ENCODE peak calls at places on chromosomes 11 and 22, in five cellular contexts. O is ascending aorta, G is endothelial cell of umbilical vein, N is HCT116, B is A549. W is an unnamed sample. For H3K9me3, the result is how much of the 10 kb centered on the place peaks cover.

GRCh38 chr22:17205432-17205831 is 13.8 kb downstream of the ADA2 start:
- DNase-seq in O (no peak), G (no peak), N (no peak), B (no peak), W (no peak)

GRCh38 chr11:93783767-93784151 is 323 bp upstream of the MED17 start:
- DNase-seq in O (no peak), G (no peak), N (no peak), B (no peak), W (no peak)

GRCh38 chr11:90204832-90205646 is 17.8 kb downstream of the CHORDC1 start:
- DNase-seq in O (no peak), G (peak), N (peak), B (peak), W (peak)

GRCh38 chr22:46336119-46337078 is 885 bp downstream of the TRMU start:
- DNase-seq in O (no peak), G (peak), N (no peak), B (no peak), W (peak)

GRCh38 chr11:72676874-72677341 is 2.7 kb upstream of the PDE2A start:
- DNase-seq in O (no peak), G (peak), N (no peak), B (peak), W (peak)

GRCh38 chr11:32580967-32581366 is 2.7 kb upstream of the EIF3M start:
- DNase-seq in O (no peak), G (no peak), N (no peak), B (no peak), W (no peak)

GRCh38 chr11:134515081-134515960 is 103.3 kb upstream of the B3GAT1 start:
- DNase-seq in O (peak), G (no peak), N (no peak), B (no peak), W (no peak)

GRCh38 chr11:9752091-9752490 is 88.2 kb downstream of the SWAP70 start:
- DNase-seq in O (no peak), G (no peak), N (no peak), B (no peak), W (no peak)

DNA sequence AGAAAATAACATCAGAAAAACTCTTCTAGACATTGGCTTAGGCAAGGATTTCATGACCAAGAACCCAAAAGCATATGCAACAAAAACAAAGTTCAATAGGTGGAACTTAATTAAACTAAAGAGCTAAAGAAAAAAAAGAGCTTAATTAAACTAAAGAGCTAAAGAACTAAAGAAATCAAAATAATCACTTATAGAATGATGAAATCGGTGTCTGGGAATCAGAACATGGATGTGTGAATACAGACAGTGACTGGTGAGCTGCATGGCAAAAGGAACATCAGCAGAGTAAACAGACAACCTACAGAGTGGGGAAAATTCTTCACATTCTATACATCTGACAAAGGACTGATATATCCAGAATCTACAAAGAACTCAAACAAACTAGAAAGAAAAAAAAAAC is 41.4 kb downstream of the ZNF280B start:
- DNase-seq in O (no peak), G (no peak), N (no peak), B (no peak), W (no peak)
- H3K4me3 ChIP-seq in O (no peak), G (no peak), N (no peak), B (no peak), W (no peak)

GRCh38 chr22:27028093-27028492 is 370.7 kb downstream of the MIAT start:
- DNase-seq in O (no peak), G (no peak), N (no peak), B (no peak), W (no peak)

GRCh38 chr22:27029584-27030130 is 372.3 kb downstream of the MIAT start:
- DNase-seq in O (no peak), G (no peak), N (no peak), B (no peak), W (no peak)

GRCh38 chr22:27032121-27032761 is 374.9 kb downstream of the MIAT start:
- DNase-seq in O (peak), G (no peak), N (no peak), B (no peak), W (peak)
- TF ChIP-seq CTCF in O (no peak), G (peak), N (peak), B (no peak), W (peak)

DNA sequence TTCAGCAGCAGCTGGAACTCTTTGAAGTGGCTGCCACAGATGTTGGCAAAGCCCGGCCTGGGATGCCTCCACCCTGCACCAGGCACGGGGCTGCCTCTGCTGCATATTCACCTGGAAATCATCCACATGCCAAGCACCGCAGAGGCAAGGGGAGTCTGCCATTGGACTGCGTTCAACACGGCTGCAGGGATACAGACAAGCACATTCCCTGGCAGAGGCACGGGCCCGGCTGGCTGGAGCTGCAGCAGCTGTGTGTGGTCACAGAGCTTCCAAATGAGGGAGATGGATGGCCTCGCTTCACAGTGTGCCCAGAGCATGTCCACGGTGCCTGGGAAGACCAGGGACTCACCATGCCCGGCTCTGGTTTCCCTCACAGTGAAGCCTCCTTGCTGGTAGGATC is 1378.9 kb downstream of the TBC1D22A start:
- DNase-seq in O (no peak), G (no peak), N (no peak), B (no peak), W (no peak)
- H3K9me3 ChIP-seq in O (under half), G (under half), N (under half), B (under half), W (under half)

GRCh38 chr11:65492387-65492636 is 6.5 kb upstream of the MALAT1 start:
- DNase-seq in O (no peak), G (no peak), N (no peak), B (no peak), W (no peak)

GRCh38 chr11:65491163-65491465 is 7.7 kb upstream of the MALAT1 start:
- DNase-seq in O (no peak), G (peak), N (no peak), B (no peak), W (peak)

GRCh38 chr11:65491614-65492386 is 7.0 kb upstream of the MALAT1 start:
- DNase-seq in O (peak), G (peak), N (peak), B (peak), W (peak)

GRCh38 chr11:65493367-65494176 is 5.3 kb upstream of the MALAT1 start:
- DNase-seq in O (peak), G (peak), N (peak), B (peak), W (peak)

GRCh38 chr11:65492637-65493366 is 6.0 kb upstream of the MALAT1 start:
- DNase-seq in O (peak), G (peak), N (no peak), B (no peak), W (peak)
- H3K4me3 ChIP-seq in O (peak), G (no peak), N (peak), B (no peak), W (no peak)

GRCh38 chr11:67667490-67668190 is 6.8 kb downstream of the ALDH3B2 start:
- DNase-seq in O (no peak), G (no peak), N (no peak), B (no peak), W (no peak)

GRCh38 chr11:67665537-67666302 is 8.7 kb downstream of the ALDH3B2 start:
- DNase-seq in O (no peak), G (no peak), N (no peak), B (no peak), W (peak)

GRCh38 chr11:67666303-67666645 is 8.1 kb downstream of the ALDH3B2 start:
- DNase-seq in O (no peak), G (no peak), N (no peak), B (no peak), W (no peak)

GRCh38 chr11:67668191-67668551 is 6.3 kb downstream of the ALDH3B2 start:
- DNase-seq in O (no peak), G (no peak), N (no peak), B (no peak), W (no peak)

GRCh38 chr11:67666676-67667489 is 7.5 kb downstream of the ALDH3B2 start:
- DNase-seq in O (no peak), G (no peak), N (no peak), B (no peak), W (no peak)
- TF ChIP-seq CTCF in O (no peak), G (no peak), N (no peak), B (no peak), W (no peak)

GRCh38 chr11:2651826-2652237 is 48.0 kb downstream of the KCNQ1OT1 start:
- DNase-seq in O (no peak), G (no peak), N (no peak), B (no peak), W (no peak)
- H3K9me3 ChIP-seq in O (under half), G (under half), N (under half), B (half or more), W (under half)